ENCODE peak calls at places on chromosome 11, in nine cellular contexts. H, I, O, F, L, U, J, M and W are unnamed samples.

GRCh38 chr11:1922411-1923113 is 3.1 kb downstream of the TNNT3 start:
- DNase-seq in H (no peak), I (no peak), O (no peak), F (no peak), L (no peak), U (no peak), J (no peak), M (peak; percentile 78), W (no peak)

GRCh38 chr11:12446863-12447262 is 69.5 kb downstream of the PARVA start:
- DNase-seq in H (no peak), I (no peak), O (no peak), F (no peak), L (no peak), U (no peak), J (no peak), M (no peak), W (no peak)

GRCh38 chr11:14541180-14541579 is 21.0 kb upstream of the PSMA1 start:
- DNase-seq in H (no peak), I (no peak), O (no peak), F (no peak), L (no peak), U (no peak), J (peak; percentile 36), M (peak; percentile 54), W (no peak)

GRCh38 chr11:23990346-23990745 is 506.5 kb upstream of the LUZP2 start:
- DNase-seq in H (no peak), I (no peak), O (no peak), F (no peak), L (no peak), U (no peak), J (no peak), M (no peak), W (no peak)

GRCh38 chr11:58289266-58289665 is 21.2 kb upstream of the OR10W1 start:
- DNase-seq in H (no peak), I (no peak), O (no peak), F (no peak), L (no peak), U (no peak), J (no peak), M (no peak), W (no peak)

GRCh38 chr11:85772700-85773099 is 38.2 kb downstream of the SYTL2 start:
- DNase-seq in H (no peak), I (peak; percentile 71), O (peak; percentile 86), F (no peak), L (no peak), U (no peak), J (no peak), M (no peak), W (no peak)

GRCh38 chr11:35474677-35475076 is 50.7 kb downstream of the PAMR1 start:
- DNase-seq in H (no peak), I (no peak), O (no peak), F (no peak), L (no peak), U (no peak), J (no peak), M (no peak), W (no peak)

GRCh38 chr11:44226472-44226871 is 83.5 kb downstream of the ALX4 start:
- DNase-seq in H (no peak), I (no peak), O (no peak), F (no peak), L (no peak), U (no peak), J (no peak), M (no peak), W (no peak)

DNA sequence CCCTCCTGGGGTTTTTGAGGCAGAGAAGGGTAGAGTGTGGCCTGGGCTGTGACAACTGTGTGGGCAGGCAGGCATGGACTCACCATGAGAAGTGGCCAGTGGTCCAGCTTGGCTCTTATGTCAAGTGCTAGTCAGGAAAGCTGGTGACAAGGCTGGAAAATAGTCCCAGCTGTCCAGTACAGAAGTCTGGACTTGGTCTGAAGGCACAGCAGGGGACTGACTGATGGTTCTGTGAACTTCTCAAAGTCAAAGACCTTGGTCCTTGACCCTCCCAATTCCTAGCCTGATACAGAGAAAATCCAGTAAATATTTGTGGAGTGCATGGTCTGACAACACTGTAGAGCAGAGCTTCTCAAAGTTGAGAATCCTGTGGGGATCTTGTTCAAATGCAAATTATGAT is 1.7 kb downstream of the PPFIBP2 start:
- DNase-seq in H (no peak), I (no peak), O (no peak), F (no peak), L (no peak), U (peak; percentile 72), J (peak; percentile 13), M (no peak), W (no peak)
- H3K4me3 ChIP-seq in H (peak overlapping the region; percentile 100), I (no peak overlapping the region), O (no peak overlapping the region), F (no peak overlapping the region), L (no peak overlapping the region), U (no peak overlapping the region), J (peak overlapping the region; percentile 39), M (no peak overlapping the region), W (no peak overlapping the region)

DNA sequence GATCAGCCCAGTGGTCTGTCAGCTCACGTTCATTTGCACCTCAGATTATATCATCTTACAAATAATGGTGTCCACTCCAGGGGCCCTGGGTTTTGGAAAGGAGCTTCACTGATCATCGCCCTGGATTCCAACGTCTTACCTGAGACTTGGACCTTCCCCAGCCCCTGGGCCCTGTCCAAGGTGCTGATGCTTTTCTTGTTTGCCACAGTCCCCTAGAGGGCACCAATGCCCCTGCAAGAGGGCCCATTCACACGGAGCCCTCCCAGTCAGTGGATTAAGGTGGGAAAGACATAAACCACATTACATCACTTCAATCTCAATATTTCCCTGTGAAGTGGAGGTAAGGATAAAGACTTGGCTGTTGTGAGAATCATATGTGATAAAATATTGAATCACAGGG is 167.2 kb downstream of the BUD13 start:
- DNase-seq in H (no peak), I (peak; percentile 10), O (peak; percentile 10), F (no peak), L (peak; percentile 72), U (peak; percentile 76), J (peak; percentile 58), M (no peak), W (peak; percentile 23)
- TF ChIP-seq CTCF in H (peak; percentile 56), I (peak; percentile 42), O (no peak), F (no peak), L (peak; percentile 67), U (no peak), J (peak; percentile 80), M (peak; percentile 24), W (peak; percentile 65)

GRCh38 chr11:2992234-2992999 is at the start of gene NAP1L4:
- DNase-seq in H (peak; percentile 92), I (peak; percentile 97), O (peak; percentile 89), F (peak; percentile 96), L (peak; percentile 98), U (peak; percentile 99), J (peak; percentile 93), M (peak; percentile 97), W (peak; percentile 88)

GRCh38 chr11:2994336-2994730 is 2.2 kb upstream of the NAP1L4 start:
- DNase-seq in H (no peak), I (no peak), O (no peak), F (no peak), L (no peak), U (peak; percentile 60), J (no peak), M (no peak), W (no peak)

GRCh38 chr11:2991477-2992233 is 474 bp downstream of the NAP1L4 start:
- DNase-seq in H (no peak), I (peak; percentile 51), O (no peak), F (no peak), L (no peak), U (peak; percentile 91), J (peak; percentile 18), M (peak; percentile 23), W (no peak)

GRCh38 chr11:2990617-2991476 is 1.3 kb downstream of the NAP1L4 start:
- DNase-seq in H (no peak), I (no peak), O (no peak), F (no peak), L (peak; percentile 34), U (peak; percentile 68), J (peak; percentile 77), M (no peak), W (no peak)

GRCh38 chr11:2993000-2993330 is 836 bp upstream of the NAP1L4 start:
- DNase-seq in H (no peak), I (no peak), O (no peak), F (no peak), L (no peak), U (no peak), J (no peak), M (no peak), W (no peak)
- H3K4me3 ChIP-seq in H (peak overlapping the region; percentile 86), I (peak overlapping the region; percentile 92), O (peak overlapping the region; percentile 95), F (peak overlapping the region; percentile 95), L (peak overlapping the region; percentile 94), U (peak overlapping the region; percentile 44), J (peak overlapping the region; percentile 89), M (no peak overlapping the region), W (peak overlapping the region; percentile 91)

GRCh38 chr11:15942936-15943335 is 413.4 kb downstream of the SOX6 start:
- DNase-seq in H (no peak), I (no peak), O (no peak), F (no peak), L (no peak), U (peak; percentile 76), J (no peak), M (no peak), W (no peak)

GRCh38 chr11:15945726-15946125 is 410.6 kb downstream of the SOX6 start:
- DNase-seq in H (no peak), I (no peak), O (no peak), F (no peak), L (no peak), U (peak; percentile 58), J (no peak), M (no peak), W (no peak)

GRCh38 chr11:15944460-15944859 is 411.9 kb downstream of the SOX6 start:
- DNase-seq in H (no peak), I (no peak), O (no peak), F (peak; percentile 49), L (no peak), U (peak; percentile 60), J (no peak), M (no peak), W (no peak)

GRCh38 chr11:15943418-15944197 is 412.7 kb downstream of the SOX6 start:
- DNase-seq in H (no peak), I (no peak), O (no peak), F (no peak), L (no peak), U (peak; percentile 79), J (no peak), M (no peak), W (no peak)

DNA sequence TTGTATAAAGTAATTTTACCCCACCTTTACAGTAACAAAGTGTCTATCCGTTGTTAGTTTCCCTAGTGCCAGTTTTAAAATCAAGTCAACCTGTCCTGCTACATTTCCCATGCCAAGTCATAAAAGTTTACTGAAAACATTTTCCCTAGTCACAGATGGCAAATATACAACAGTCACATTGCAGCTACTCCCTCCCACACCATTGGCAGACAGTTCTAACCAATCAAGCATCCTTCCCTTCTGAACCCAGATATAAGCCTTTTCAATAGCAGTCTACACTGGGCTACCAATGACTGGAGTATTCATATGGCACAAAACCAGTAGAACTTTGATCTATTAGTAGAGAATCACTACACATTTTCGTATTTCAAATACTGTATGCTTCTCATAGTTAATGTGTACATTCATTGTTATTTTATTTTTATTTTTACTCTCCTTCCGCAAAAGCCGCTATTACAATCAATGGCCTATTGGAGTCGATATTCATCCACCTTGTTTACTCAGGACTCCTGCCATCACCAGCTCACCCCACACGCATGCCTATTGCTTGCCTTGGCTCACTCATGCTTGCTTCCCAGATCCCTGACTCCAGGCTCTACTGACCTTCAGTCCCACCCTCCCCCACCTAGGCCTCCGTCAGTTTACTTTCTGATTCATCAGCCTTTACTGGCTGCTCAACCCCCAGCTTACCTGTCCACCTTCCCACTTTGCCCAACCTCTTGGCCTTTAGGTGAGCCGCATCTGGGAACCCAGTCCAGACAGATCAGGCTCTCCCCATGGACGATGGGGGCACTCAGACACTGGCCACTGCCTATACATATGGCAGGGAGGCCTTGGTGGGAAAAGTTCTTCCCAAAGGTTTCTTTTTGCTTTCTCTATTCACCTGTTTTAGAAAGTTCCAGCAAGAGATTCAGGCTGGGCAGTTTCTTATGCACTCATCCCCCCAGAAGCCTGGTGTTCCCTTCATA is 408.4 kb downstream of the SOX6 start:
- DNase-seq in H (no peak), I (no peak), O (no peak), F (no peak), L (peak; percentile 51), U (no peak), J (peak; percentile 41), M (no peak), W (peak; percentile 72)
- TF ChIP-seq CTCF in H (no peak), I (no peak), O (no peak), F (no peak), L (no peak), U (no peak), J (peak; percentile 30), M (no peak), W (no peak)